ENCODE peak calls at places on chromosomes 16 and 17, in ten cellular contexts. D is body of pancreas, G is glutamatergic neuron, U is AG10803, W is lung, K is GM12865, R is cardiac muscle cell, Q is bronchial epithelial cell, N is GM13977, H is LNCaP clone FGC. L is an unnamed sample.

GRCh38 chr17:69246726-69247375 is 18.2 kb upstream of the ABCA10 start:
- DNase-seq in D (no peak), G (no peak), U (peak), W (no peak), K (peak), R (peak), Q (peak), N (peak), H (peak), L (no peak)

GRCh38 chr17:11404877-11405276 is 163.9 kb downstream of the SHISA6 start:
- DNase-seq in D (no peak), G (no peak), U (no peak), W (no peak), K (no peak), R (no peak), Q (no peak), N (no peak), H (no peak), L (no peak)

GRCh38 chr17:66949501-66949900 is 15.0 kb upstream of the CACNG4 start:
- DNase-seq in D (no peak), G (no peak), U (peak), W (no peak), K (no peak), R (no peak), Q (peak), N (no peak), H (no peak), L (no peak)

GRCh38 chr16:30065943-30066881 is 652 bp downstream of the ALDOA start:
- DNase-seq in D (peak), G (no peak), U (peak), W (peak), K (no peak), R (peak), Q (peak), N (no peak), H (no peak), L (no peak)

GRCh38 chr16:77457046-77457445 is 22.2 kb upstream of the ADAMTS18 start:
- DNase-seq in D (no peak), G (peak), U (no peak), W (no peak), K (no peak), R (no peak), Q (no peak), N (no peak), H (no peak), L (no peak)

GRCh38 chr16:54446639-54447038 is 160.1 kb upstream of the IRX3 start:
- DNase-seq in D (no peak), G (no peak), U (peak), W (no peak), K (no peak), R (peak), Q (peak), N (no peak), H (no peak), L (no peak)

GRCh38 chr16:69567031-69567680 is 1.4 kb downstream of the NFAT5 start:
- DNase-seq in D (peak), G (no peak), U (no peak), W (no peak), K (peak), R (no peak), Q (peak), N (peak), H (no peak), L (no peak)

GRCh38 chr16:81627024-81627423 is 152.1 kb upstream of the PLCG2 start:
- DNase-seq in D (no peak), G (no peak), U (peak), W (no peak), K (no peak), R (no peak), Q (no peak), N (no peak), H (no peak), L (no peak)

GRCh38 chr17:6019959-6020358 is 50.2 kb upstream of the WSCD1 start:
- DNase-seq in D (no peak), G (no peak), U (no peak), W (no peak), K (no peak), R (no peak), Q (no peak), N (no peak), H (no peak), L (no peak)

GRCh38 chr16:27385398-27385797 is 16.6 kb upstream of the IL21R start:
- DNase-seq in D (no peak), G (no peak), U (no peak), W (no peak), K (no peak), R (no peak), Q (no peak), N (no peak), H (no peak), L (no peak)

GRCh38 chr17:79851461-79851817 is 12.2 kb upstream of the CBX4 start:
- DNase-seq in D (peak), G (no peak), U (no peak), W (no peak), K (no peak), R (no peak), Q (peak), N (no peak), H (peak), L (no peak)

GRCh38 chr16:84190731-84191388 is at the start of gene ADAD2:
- DNase-seq in D (no peak), G (no peak), U (no peak), W (no peak), K (no peak), R (no peak), Q (no peak), N (no peak), H (no peak), L (no peak)

GRCh38 chr17:72373910-72374741 is 253.3 kb downstream of the SOX9 start:
- DNase-seq in D (no peak), G (no peak), U (no peak), W (no peak), K (no peak), R (peak), Q (no peak), N (no peak), H (peak), L (no peak)

GRCh38 chr17:57107498-57108101 is 22.6 kb downstream of the AKAP1 start:
- DNase-seq in D (no peak), G (no peak), U (no peak), W (peak), K (no peak), R (no peak), Q (peak), N (no peak), H (no peak), L (no peak)

GRCh38 chr17:57108656-57109392 is 23.8 kb downstream of the AKAP1 start:
- DNase-seq in D (no peak), G (peak), U (no peak), W (no peak), K (no peak), R (no peak), Q (no peak), N (no peak), H (no peak), L (no peak)

GRCh38 chr17:57104461-57105175 is 19.6 kb downstream of the AKAP1 start:
- DNase-seq in D (no peak), G (no peak), U (peak), W (no peak), K (no peak), R (no peak), Q (peak), N (no peak), H (no peak), L (no peak)

GRCh38 chr17:57106836-57107497 is 21.9 kb downstream of the AKAP1 start:
- DNase-seq in D (no peak), G (no peak), U (no peak), W (no peak), K (no peak), R (no peak), Q (no peak), N (no peak), H (no peak), L (no peak)

GRCh38 chr17:57106107-57106835 is 21.2 kb downstream of the AKAP1 start:
- DNase-seq in D (peak), G (no peak), U (no peak), W (no peak), K (no peak), R (no peak), Q (no peak), N (no peak), H (no peak), L (no peak)
- TF ChIP-seq CTCF in D (peak), G (no peak), U (no peak), W (no peak), K (peak), R (peak), Q (peak), N (peak), H (peak), L (peak)

DNA sequence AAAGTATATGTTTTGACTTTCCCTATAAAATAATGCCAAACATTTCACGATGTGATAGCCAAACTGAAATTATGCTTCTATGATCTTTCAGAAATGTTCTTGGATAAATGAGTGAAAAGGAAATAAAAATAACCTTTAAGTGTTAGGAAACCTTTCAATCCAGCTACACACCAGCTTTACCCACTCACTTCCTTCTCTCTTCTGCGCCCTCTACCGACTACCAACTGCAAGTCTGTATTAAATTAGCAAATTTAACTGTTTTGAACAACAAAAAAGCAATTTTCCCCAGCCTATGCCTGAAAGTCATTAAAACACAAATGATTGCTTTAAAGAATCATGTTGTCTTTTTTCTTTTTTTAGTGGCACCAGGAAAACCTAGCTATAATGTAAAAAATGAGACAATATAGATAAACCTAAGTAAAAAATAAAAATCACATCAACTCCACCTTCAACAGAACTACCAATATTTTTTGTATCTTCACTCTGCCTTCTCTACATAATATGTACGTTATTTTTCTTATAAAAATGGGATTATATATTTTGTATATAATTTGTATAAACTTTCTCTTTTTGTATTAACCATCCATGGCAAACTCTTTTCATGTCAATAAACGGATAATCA is 13.2 kb upstream of the TMEM100 start:
- DNase-seq in D (peak), G (no peak), U (peak), W (no peak), K (peak), R (peak), Q (peak), N (peak), H (no peak), L (no peak)
- TF ChIP-seq CTCF in D (peak), G (peak), U (peak), W (peak), K (peak), R (peak), Q (peak), N (peak), H (peak), L (peak)

DNA sequence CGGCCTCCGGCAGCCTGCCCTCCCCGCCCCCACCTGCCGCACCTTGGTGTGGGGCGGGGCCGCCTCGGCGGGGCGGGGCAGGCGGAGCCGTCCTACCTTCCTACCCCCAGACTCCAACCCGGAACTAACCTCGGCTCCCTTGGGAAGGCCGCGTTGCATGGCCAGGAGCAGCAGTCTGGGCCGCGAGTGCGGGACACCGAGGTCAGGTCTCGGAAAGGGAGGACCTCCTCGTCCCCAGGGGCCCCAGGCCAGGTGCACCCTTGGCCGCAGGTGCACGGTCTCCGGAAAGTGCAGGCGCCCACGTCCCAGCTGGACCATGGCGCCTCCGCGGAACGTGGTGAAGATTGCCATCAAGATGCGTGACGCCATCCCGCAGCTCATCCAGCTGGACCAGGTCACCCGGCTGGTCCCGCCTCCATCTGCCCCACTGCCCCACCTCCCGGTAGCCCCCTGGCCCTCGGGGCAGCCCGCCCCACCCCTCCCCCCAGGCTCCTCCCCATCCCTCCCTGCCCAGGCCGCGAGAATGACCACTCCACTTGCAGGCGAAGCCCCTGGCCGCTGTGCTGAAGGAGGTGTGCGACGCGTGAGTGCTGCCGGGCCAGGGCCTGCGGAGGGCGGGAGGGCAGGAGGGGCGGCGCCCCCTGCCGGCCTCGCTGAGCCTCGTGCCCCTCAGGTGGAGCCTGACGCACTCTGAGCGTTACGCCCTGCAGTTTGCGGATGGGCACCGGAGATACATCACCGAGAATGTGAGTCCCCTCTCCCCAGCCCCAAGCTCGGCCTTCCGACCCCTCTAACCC is at the start of gene ELMO3:
- DNase-seq in D (peak), G (peak), U (no peak), W (peak), K (no peak), R (no peak), Q (peak), N (no peak), H (no peak), L (no peak)
- TF ChIP-seq CTCF in D (peak), G (peak), U (peak), W (no peak), K (no peak), R (peak), Q (peak), N (no peak), H (peak), L (peak)

DNA sequence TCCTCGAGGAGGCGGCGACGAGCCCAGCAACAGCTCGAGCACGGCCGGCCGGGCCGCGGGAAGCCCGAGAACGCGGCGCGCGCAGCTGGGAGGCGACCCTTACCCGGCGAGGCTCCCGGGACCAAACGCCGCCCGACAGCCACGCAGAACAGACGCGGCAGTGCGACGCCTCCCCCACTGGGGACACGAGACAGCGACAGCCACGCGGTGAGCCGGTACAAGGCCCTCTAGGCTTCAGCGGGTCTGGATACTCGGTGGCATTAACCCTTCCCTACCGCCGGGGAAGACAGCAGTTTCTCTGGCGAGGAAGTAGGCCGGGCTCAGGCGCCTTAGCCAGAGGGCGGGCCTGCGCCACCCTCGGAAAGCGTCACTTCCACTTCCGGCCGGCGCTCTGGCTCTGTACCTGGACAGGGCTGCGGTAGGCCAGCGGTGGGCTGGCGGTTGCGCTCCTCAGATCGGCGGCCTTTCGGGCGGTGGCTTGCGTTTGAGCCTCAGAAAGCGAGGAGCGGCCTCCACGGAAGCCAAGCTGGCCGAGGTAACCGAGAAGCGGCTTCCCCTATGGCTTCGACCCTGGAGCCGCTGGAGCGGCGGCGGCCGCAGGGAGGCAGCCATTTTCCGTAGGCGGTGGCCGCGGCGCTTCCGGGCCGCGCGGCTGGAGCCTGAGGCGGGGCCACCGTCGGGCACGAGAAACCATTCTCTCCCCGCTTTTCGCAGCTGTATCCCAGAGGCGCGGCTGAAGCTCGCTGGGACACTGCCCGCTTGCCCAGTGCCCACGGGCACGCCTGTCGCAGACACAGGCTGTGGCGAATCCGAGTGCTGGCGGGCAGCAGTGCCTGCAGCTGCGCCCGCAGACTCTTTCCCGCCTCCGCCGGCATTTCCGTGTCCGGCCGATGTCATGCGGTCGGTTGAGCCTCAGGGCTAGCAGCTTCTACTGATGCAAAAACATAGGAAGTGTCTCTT is at the start of the genes TIGD7 and ZNF75A:
- DNase-seq in D (peak), G (peak), U (peak), W (peak), K (peak), R (peak), Q (peak), N (peak), H (peak), L (peak)
- TF ChIP-seq CTCF in D (no peak), G (no peak), U (peak), W (no peak), K (no peak), R (peak), Q (no peak), N (no peak), H (no peak), L (peak)

GRCh38 chr16:56824335-56824734 is 40.7 kb upstream of the SLC12A3 start:
- DNase-seq in D (no peak), G (no peak), U (peak), W (peak), K (no peak), R (no peak), Q (no peak), N (no peak), H (peak), L (no peak)
- TF ChIP-seq CTCF in D (no peak), G (no peak), U (peak), W (no peak), K (no peak), R (peak), Q (no peak), N (no peak), H (peak), L (peak)

GRCh38 chr17:82860606-82861392 is 21.0 kb upstream of the ZNF750 start:
- DNase-seq in D (no peak), G (no peak), U (no peak), W (no peak), K (no peak), R (no peak), Q (no peak), N (no peak), H (no peak), L (no peak)

GRCh38 chr17:82861393-82861775 is 21.6 kb upstream of the ZNF750 start:
- DNase-seq in D (no peak), G (no peak), U (no peak), W (no peak), K (no peak), R (no peak), Q (no peak), N (no peak), H (no peak), L (no peak)

GRCh38 chr17:82858376-82859126 is 18.7 kb upstream of the ZNF750 start:
- DNase-seq in D (no peak), G (no peak), U (no peak), W (no peak), K (no peak), R (no peak), Q (peak), N (no peak), H (peak), L (no peak)

GRCh38 chr17:82862191-82862590 is 22.4 kb upstream of the ZNF750 start:
- DNase-seq in D (no peak), G (no peak), U (no peak), W (no peak), K (no peak), R (no peak), Q (no peak), N (no peak), H (no peak), L (no peak)

DNA sequence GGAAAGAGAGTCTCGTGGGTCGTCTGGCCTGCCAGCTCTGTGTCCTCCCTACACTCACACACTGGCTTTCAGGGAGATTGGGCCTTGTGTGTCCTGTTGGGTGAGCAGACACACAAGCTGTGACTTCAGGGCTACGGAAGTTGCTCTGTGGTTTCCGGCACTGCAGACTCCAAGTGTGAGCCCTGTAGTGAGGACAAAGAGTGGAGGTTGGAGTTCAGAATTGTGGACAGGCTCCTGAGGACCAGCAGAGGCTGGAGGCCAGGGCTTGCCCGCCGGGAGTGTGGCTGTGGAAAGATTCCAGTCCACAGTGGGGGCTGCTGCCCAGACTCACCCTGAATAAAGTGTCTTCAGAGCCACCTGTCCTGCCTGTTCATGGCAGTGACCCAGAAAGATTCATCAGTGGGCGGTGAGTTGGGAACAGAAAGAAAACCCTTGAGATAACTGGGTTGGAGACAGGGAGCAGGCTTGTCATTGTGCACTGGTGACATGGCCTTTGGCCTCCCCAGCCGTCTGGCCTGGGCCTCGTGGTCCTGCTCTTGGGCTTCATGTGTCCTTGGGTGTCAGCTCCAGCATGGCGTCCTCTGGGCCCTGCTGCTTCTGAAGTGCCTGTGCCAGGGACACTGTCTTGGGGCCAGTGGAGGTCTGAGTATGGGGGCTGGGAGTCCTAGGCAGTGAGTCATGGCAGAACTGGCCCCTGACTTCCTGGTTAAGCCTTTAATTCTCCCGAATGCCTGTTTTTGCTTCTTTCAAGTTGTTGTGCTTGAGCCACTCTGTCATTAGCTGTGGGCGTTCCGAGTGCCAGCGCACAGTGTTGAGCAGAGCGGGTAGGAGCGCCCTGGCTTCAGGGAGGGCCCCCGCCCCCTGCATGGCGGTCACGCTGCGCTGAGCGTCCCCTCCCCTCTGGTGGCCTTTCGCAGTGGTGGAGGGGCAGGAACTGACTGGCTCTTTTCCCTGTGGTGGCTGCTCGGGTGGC is 19.9 kb upstream of the ZNF750 start:
- DNase-seq in D (peak), G (no peak), U (peak), W (no peak), K (peak), R (peak), Q (peak), N (peak), H (no peak), L (no peak)
- TF ChIP-seq CTCF in D (no peak), G (no peak), U (no peak), W (no peak), K (no peak), R (no peak), Q (no peak), N (no peak), H (no peak), L (no peak)

DNA sequence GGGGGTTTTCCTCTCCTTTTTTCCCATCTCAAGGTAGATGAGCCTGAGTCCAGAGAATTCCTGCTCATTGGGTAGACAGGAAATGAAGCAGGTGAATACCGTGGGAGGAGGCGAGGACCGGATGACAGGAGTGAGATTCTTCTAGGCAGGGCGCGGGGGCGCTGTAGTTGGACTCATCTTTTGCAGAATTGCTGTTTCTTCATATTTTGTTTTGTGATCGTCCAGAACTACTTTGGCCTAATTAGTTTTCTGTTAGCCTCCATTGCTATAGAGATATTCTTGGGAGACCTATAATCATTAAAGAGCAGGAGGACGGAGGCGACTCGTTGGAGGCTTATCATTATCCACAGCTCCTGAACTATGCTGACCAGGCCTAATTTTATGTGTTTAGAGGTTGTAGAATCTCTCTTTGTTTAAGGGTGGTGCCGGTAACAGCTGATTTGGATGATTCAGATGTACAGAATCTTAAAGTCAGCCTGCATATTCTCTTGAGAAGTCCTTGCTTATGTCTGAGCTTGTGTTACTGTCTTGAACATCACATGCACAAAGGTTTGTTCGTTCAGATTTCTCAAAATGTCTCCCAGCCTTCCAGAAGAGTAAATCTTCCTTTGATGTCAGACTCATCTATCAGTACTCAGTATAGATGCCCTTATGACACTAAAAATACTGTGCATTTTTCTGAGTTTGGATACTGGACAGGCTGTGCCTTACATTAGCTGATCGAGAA is 741 bp downstream of the ATP6V0A1 start:
- DNase-seq in D (peak), G (peak), U (peak), W (no peak), K (peak), R (peak), Q (peak), N (peak), H (no peak), L (no peak)
- TF ChIP-seq CTCF in D (no peak), G (no peak), U (peak), W (peak), K (peak), R (peak), Q (peak), N (peak), H (peak), L (peak)

L was measured in AG04450.